ENCODE peak calls at places on chromosomes 7 and 10, in nine cellular contexts. X, M, C, P, J, T, A, E and R are unnamed samples.

GRCh38 chr7:42722726-42723125 is 189.1 kb downstream of the C7orf25 start:
- DNase-seq in A (no peak), X (no peak), T (no peak), J (no peak), E (no peak), M (no peak), C (no peak), P (no peak), R (no peak)

GRCh38 chr10:113292086-113292485 is 260.8 kb upstream of the HABP2 start:
- DNase-seq in T (no peak), C (no peak), J (no peak), M (no peak), A (no peak), E (no peak), P (no peak), X (no peak), R (no peak)

GRCh38 chr7:33776791-33777190 is 128.5 kb upstream of the BMPER start:
- DNase-seq in M (no peak), E (peak; percentile 80), P (no peak), A (no peak), C (no peak), J (no peak), T (no peak), X (no peak), R (no peak)

GRCh38 chr10:98414932-98415709 is at the start of gene PYROXD2:
- DNase-seq in J (peak; percentile 74), M (no peak), T (no peak), A (no peak), E (peak; percentile 94), X (peak; percentile 70), P (peak; percentile 91), C (peak; percentile 97), R (peak; percentile 96)

GRCh38 chr10:91635401-91636400 is 2.8 kb upstream of the PPP1R3C start:
- DNase-seq in X (peak; percentile 47), M (no peak), T (peak; percentile 62), E (peak; percentile 93), A (peak; percentile 30), C (peak; percentile 84), J (peak; percentile 79), P (no peak), R (peak; percentile 71)

GRCh38 chr7:38215734-38216670 is 38.0 kb downstream of the STARD3NL start:
- DNase-seq in C (peak; percentile 84), X (peak; percentile 77), A (peak; percentile 71), E (peak; percentile 77), J (peak; percentile 90), P (peak; percentile 87), T (peak; percentile 90), M (peak; percentile 64), R (peak; percentile 63)

GRCh38 chr7:133797818-133798485 is 329.2 kb upstream of the LRGUK start:
- DNase-seq in P (no peak), J (peak; percentile 9), E (peak; percentile 53), T (no peak), A (no peak), M (no peak), X (no peak), C (no peak), R (peak; percentile 14)

GRCh38 chr7:121339082-121339481 is 10.3 kb downstream of the WNT16 start:
- DNase-seq in C (no peak), E (no peak), T (no peak), A (no peak), J (no peak), P (no peak), M (no peak), X (no peak), R (no peak)

GRCh38 chr7:72153132-72153512 is 259.0 kb downstream of the CALN1 start:
- DNase-seq in C (no peak), P (no peak), M (no peak), E (no peak), A (no peak), X (no peak), T (no peak), J (no peak), R (no peak)

DNA sequence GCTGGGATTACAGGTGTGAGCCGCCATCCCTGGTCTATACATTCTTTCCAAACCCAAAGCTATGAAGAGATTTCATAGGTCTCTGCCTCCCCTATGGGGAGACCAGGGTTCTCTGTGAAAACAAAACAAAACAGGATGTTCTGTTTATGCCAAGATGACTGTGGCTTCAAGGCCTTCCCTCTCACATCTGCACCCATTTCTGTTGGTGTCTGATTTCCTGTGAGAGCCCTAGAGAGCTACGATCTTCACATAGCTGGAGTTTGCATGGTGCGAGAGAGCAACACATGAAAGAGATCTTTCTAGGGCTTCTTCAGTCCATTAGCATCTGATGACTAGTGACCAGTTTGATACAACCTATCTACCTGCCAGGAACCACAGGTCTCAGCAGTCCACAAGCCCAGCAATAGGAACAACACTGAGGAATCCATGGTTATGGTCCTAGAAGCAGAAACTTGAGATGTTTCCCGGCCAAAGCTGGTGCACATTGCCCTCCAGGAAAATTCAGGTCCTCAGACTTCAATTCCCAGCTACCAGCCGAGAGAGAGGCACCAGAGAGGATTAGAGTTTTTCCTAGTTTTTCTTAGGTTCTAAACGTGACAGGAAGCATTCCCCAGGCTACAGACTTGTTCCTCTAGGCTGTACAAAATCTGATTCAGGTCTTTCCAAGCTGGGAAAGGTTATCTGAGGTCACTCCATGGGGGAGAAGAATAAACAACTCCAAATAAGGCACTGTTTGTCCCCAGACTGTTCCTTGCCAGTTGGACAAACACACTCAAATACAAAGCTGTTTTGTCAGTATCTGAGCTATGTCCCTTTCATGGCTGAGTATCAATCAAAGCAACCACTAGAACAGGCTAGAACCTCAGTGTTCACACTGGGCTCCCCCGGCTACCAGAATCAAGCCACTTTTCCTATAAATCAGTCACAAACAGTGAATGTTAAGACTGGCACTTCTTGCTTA is 259.7 kb downstream of the CALN1 start:
- DNase-seq in C (peak; percentile 38), M (no peak), A (no peak), J (no peak), P (no peak), X (peak; percentile 47), E (no peak), T (no peak), R (no peak)
- H3K27ac ChIP-seq in C (no peak overlapping the region), M (no peak overlapping the region), A (no peak overlapping the region), J (no peak overlapping the region), P (no peak overlapping the region), X (peak overlapping the region; percentile 100), E (no peak overlapping the region), T (no peak overlapping the region), R (no peak overlapping the region)

GRCh38 chr10:34786464-34786863 is 28.6 kb downstream of the PARD3 start:
- DNase-seq in M (no peak), T (no peak), C (no peak), E (peak; percentile 45), X (no peak), A (no peak), P (no peak), J (no peak), R (no peak)

GRCh38 chr10:34781709-34782108 is 33.4 kb downstream of the PARD3 start:
- DNase-seq in T (no peak), M (no peak), J (no peak), A (no peak), P (no peak), X (no peak), C (no peak), E (no peak), R (no peak)

GRCh38 chr10:34776090-34776690 is 38.9 kb downstream of the PARD3 start:
- DNase-seq in X (no peak), E (no peak), T (no peak), M (no peak), A (no peak), J (no peak), C (no peak), P (no peak), R (no peak)

GRCh38 chr10:34775044-34775637 is 40.0 kb downstream of the PARD3 start:
- DNase-seq in T (no peak), A (no peak), X (no peak), M (no peak), P (no peak), J (no peak), C (no peak), E (no peak), R (no peak)

DNA sequence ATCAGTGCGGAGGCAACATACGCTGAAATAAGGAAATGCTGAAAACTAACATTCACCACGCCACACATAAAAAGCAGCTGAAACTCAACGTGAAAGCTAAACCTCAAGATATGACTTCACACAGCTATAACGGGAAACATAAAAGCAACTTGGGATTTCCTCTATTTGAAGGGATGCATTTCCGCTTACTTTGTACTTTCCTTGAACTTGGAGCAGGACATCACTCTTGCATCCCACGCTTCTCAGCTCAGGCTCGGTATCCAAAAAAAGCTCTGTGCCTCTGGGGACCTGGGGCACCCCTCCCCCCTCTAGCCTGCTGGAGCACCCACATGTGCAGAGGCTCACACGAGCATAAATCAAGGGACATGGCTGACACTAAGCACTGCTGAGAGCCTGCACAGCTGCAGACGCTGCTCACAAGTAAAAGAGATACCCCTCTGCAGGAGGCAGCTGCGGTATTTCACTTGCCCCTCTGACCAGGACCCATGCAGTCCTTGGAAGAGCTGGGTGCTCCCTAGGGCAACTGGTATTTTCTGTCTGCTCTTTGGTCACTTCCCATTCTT is 34.2 kb downstream of the PARD3 start:
- DNase-seq in P (no peak), E (no peak), M (no peak), X (no peak), A (peak; percentile 2), J (peak; percentile 40), T (peak; percentile 26), C (peak; percentile 34), R (peak; percentile 56)
- H3K4me3 ChIP-seq in P (no peak overlapping the region), E (no peak overlapping the region), M (no peak overlapping the region), X (no peak overlapping the region), A (no peak overlapping the region), J (peak overlapping the region; percentile 41), T (no peak overlapping the region), C (no peak overlapping the region), R (peak overlapping the region; percentile 14)

DNA sequence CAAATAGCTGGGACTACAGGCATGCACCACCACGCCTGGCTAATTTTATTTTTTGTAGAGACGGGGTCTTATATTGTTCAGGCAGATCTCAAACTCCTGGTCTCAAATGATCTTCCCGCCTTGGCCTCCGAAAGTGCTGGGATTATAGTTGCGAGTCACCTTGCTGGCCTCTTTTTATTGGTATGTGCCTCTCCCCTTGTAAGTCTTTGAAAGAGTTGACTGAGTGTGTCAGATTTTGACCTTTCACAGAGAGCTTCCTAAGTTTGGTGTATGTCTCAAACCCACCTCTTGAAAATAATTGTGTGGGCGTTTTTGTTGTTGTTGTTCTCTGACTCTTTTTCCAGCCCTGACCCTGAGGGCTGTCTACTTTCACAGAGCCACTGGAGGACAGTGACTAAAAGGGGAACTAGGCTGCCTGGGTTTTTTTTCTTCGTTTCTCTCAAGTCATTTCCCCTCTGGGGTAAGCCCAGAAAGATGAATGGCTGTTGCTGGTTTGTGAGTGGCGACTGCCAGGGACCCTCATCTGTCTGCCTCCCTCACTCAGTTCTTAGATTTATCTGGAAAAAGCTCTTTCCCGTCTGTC is 262.8 kb downstream of the ZEB1 start:
- DNase-seq in E (peak; percentile 6), X (no peak), T (no peak), J (no peak), C (no peak), M (no peak), P (no peak), A (no peak), R (no peak)
- H3K27ac ChIP-seq in E (no peak overlapping the region), X (no peak overlapping the region), T (no peak overlapping the region), J (no peak overlapping the region), C (no peak overlapping the region), M (no peak overlapping the region), P (peak overlapping the region; percentile 46), A (no peak overlapping the region), R (no peak overlapping the region)

GRCh38 chr7:132779164-132779563 is 202.9 kb upstream of the PLXNA4 start:
- DNase-seq in C (no peak), P (no peak), E (no peak), M (no peak), T (no peak), J (no peak), A (peak; percentile 35), X (no peak), R (no peak)

GRCh38 chr7:132782777-132783633 is 206.7 kb upstream of the PLXNA4 start:
- DNase-seq in M (no peak), C (peak; percentile 29), P (no peak), T (no peak), E (peak; percentile 87), J (peak; percentile 40), X (no peak), A (no peak), R (no peak)

GRCh38 chr7:132777956-132778355 is 201.7 kb upstream of the PLXNA4 start:
- DNase-seq in X (no peak), E (no peak), P (no peak), M (no peak), J (no peak), C (no peak), A (no peak), T (no peak), R (no peak)

GRCh38 chr7:132778761-132779160 is 202.5 kb upstream of the PLXNA4 start:
- DNase-seq in X (no peak), J (no peak), T (no peak), A (peak; percentile 11), E (no peak), C (no peak), P (no peak), M (no peak), R (no peak)

DNA sequence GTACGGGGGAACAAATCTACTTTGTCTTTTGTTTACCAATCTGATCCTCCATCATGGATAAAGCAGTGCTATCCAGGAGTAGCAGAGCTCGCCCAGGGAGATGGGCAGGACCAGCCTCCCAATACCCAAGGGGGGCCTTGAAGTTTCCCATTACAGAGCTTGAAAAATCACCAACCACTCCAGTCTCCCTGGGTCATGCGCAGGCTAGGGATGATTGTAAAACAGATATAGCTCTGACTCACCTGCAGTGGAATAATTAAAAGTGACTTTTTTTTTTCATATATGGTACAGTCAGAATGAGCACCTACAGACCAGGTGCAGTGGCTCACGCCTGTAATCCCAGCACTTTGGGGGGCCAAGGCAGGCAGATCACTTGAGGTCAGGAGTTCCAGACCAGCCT is 204.6 kb upstream of the PLXNA4 start:
- DNase-seq in C (no peak), J (no peak), P (no peak), M (no peak), T (no peak), A (no peak), X (no peak), E (no peak), R (no peak)
- H3K4me3 ChIP-seq in C (no peak overlapping the region), J (no peak overlapping the region), P (no peak overlapping the region), M (no peak overlapping the region), T (no peak overlapping the region), A (no peak overlapping the region), X (no peak overlapping the region), E (no peak overlapping the region), R (no peak overlapping the region)